ENCODE peak calls at places on chromosome X, in four cellular contexts. One of them, this sample, is unnamed.

GRCh38 chrX:150690126-150690525 is 3.1 kb upstream of the MTMR1 start:
- DNase-seq in stimulated activated CD8-positive, alpha-beta memory T cell treated with anti-CD3 and anti-CD28 coated beads, Interleukin-7, amount 100 ng/mL, for 1 hour: no peak
- DNase-seq in ecto neural progenitor cell: no peak
- DNase-seq in head of caudate nucleus: no peak
- DNase-seq in this sample: no peak

GRCh38 chrX:138710311-138710791 is 1.2 kb downstream of the FGF13 start:
- DNase-seq in stimulated activated CD8-positive, alpha-beta memory T cell treated with anti-CD3 and anti-CD28 coated beads, Interleukin-7, amount 100 ng/mL, for 1 hour: no peak
- DNase-seq in ecto neural progenitor cell: peak
- DNase-seq in head of caudate nucleus: peak
- DNase-seq in this sample: no peak

GRCh38 chrX:12360389-12360788 is 222.1 kb downstream of the FRMPD4 start:
- DNase-seq in head of caudate nucleus: no peak
- DNase-seq in ecto neural progenitor cell: no peak
- DNase-seq in stimulated activated CD8-positive, alpha-beta memory T cell treated with anti-CD3 and anti-CD28 coated beads, Interleukin-7, amount 100 ng/mL, for 1 hour: no peak
- DNase-seq in this sample: no peak

GRCh38 chrX:141879616-141880015 is 24.1 kb upstream of the MAGEC1 start:
- DNase-seq in stimulated activated CD8-positive, alpha-beta memory T cell treated with anti-CD3 and anti-CD28 coated beads, Interleukin-7, amount 100 ng/mL, for 1 hour: no peak
- DNase-seq in head of caudate nucleus: no peak
- DNase-seq in ecto neural progenitor cell: no peak
- DNase-seq in this sample: no peak

GRCh38 chrX:48165246-48165645 is 31.3 kb downstream of the SSX5 start:
- DNase-seq in ecto neural progenitor cell: no peak
- DNase-seq in head of caudate nucleus: no peak
- DNase-seq in stimulated activated CD8-positive, alpha-beta memory T cell treated with anti-CD3 and anti-CD28 coated beads, Interleukin-7, amount 100 ng/mL, for 1 hour: no peak
- DNase-seq in this sample: no peak

GRCh38 chrX:114162068-114162735 is 421.7 kb upstream of the HTR2C start:
- DNase-seq in head of caudate nucleus: no peak
- DNase-seq in stimulated activated CD8-positive, alpha-beta memory T cell treated with anti-CD3 and anti-CD28 coated beads, Interleukin-7, amount 100 ng/mL, for 1 hour: no peak
- DNase-seq in ecto neural progenitor cell: peak
- DNase-seq in this sample: no peak

GRCh38 chrX:1205681-1206611 is 6.5 kb downstream of the CRLF2 start:
- DNase-seq in ecto neural progenitor cell: peak
- DNase-seq in stimulated activated CD8-positive, alpha-beta memory T cell treated with anti-CD3 and anti-CD28 coated beads, Interleukin-7, amount 100 ng/mL, for 1 hour: no peak
- DNase-seq in head of caudate nucleus: no peak
- DNase-seq in this sample: no peak

GRCh38 chrX:78199851-78200250 is 60.4 kb upstream of the TAF9B start:
- DNase-seq in ecto neural progenitor cell: no peak
- DNase-seq in head of caudate nucleus: no peak
- DNase-seq in stimulated activated CD8-positive, alpha-beta memory T cell treated with anti-CD3 and anti-CD28 coated beads, Interleukin-7, amount 100 ng/mL, for 1 hour: no peak
- DNase-seq in this sample: no peak

GRCh38 chrX:63250253-63250868 is 100.8 kb downstream of the SPIN4 start:
- DNase-seq in ecto neural progenitor cell: no peak
- DNase-seq in stimulated activated CD8-positive, alpha-beta memory T cell treated with anti-CD3 and anti-CD28 coated beads, Interleukin-7, amount 100 ng/mL, for 1 hour: no peak
- DNase-seq in head of caudate nucleus: no peak
- DNase-seq in this sample: no peak

GRCh38 chrX:33109858-33110257 is 101.5 kb downstream of the DMD start:
- DNase-seq in stimulated activated CD8-positive, alpha-beta memory T cell treated with anti-CD3 and anti-CD28 coated beads, Interleukin-7, amount 100 ng/mL, for 1 hour: no peak
- DNase-seq in head of caudate nucleus: no peak
- DNase-seq in ecto neural progenitor cell: no peak
- DNase-seq in this sample: no peak

GRCh38 chrX:132393992-132394391 is 94.8 kb downstream of the MBNL3 start:
- DNase-seq in head of caudate nucleus: no peak
- DNase-seq in ecto neural progenitor cell: no peak
- DNase-seq in stimulated activated CD8-positive, alpha-beta memory T cell treated with anti-CD3 and anti-CD28 coated beads, Interleukin-7, amount 100 ng/mL, for 1 hour: no peak
- DNase-seq in this sample: no peak

GRCh38 chrX:10828640-10829039 is 208.3 kb upstream of the MID1 start:
- DNase-seq in head of caudate nucleus: no peak
- DNase-seq in stimulated activated CD8-positive, alpha-beta memory T cell treated with anti-CD3 and anti-CD28 coated beads, Interleukin-7, amount 100 ng/mL, for 1 hour: no peak
- DNase-seq in ecto neural progenitor cell: no peak
- DNase-seq in this sample: no peak

GRCh38 chrX:134936542-134936941 is 54.2 kb upstream of the SMIM10 start:
- DNase-seq in head of caudate nucleus: no peak
- DNase-seq in ecto neural progenitor cell: no peak
- DNase-seq in stimulated activated CD8-positive, alpha-beta memory T cell treated with anti-CD3 and anti-CD28 coated beads, Interleukin-7, amount 100 ng/mL, for 1 hour: no peak
- DNase-seq in this sample: no peak

GRCh38 chrX:21996872-21997271 is 35.3 kb upstream of the PHEX start:
- DNase-seq in stimulated activated CD8-positive, alpha-beta memory T cell treated with anti-CD3 and anti-CD28 coated beads, Interleukin-7, amount 100 ng/mL, for 1 hour: no peak
- DNase-seq in head of caudate nucleus: no peak
- DNase-seq in ecto neural progenitor cell: no peak
- DNase-seq in this sample: no peak

GRCh38 chrX:38103857-38104812 is 97.8 kb downstream of the SYTL5 start:
- DNase-seq in stimulated activated CD8-positive, alpha-beta memory T cell treated with anti-CD3 and anti-CD28 coated beads, Interleukin-7, amount 100 ng/mL, for 1 hour: no peak
- DNase-seq in ecto neural progenitor cell: no peak
- DNase-seq in head of caudate nucleus: no peak
- DNase-seq in this sample: no peak

GRCh38 chrX:40008841-40009461 is 88.8 kb downstream of the BCOR start:
- DNase-seq in ecto neural progenitor cell: peak
- DNase-seq in stimulated activated CD8-positive, alpha-beta memory T cell treated with anti-CD3 and anti-CD28 coated beads, Interleukin-7, amount 100 ng/mL, for 1 hour: no peak
- DNase-seq in head of caudate nucleus: peak
- DNase-seq in this sample: peak

GRCh38 chrX:6407541-6407940 is 127.4 kb downstream of the VCX3A start:
- DNase-seq in stimulated activated CD8-positive, alpha-beta memory T cell treated with anti-CD3 and anti-CD28 coated beads, Interleukin-7, amount 100 ng/mL, for 1 hour: no peak
- DNase-seq in ecto neural progenitor cell: no peak
- DNase-seq in head of caudate nucleus: no peak
- DNase-seq in this sample: no peak

GRCh38 chrX:1598876-1599790 is 7.7 kb downstream of the AKAP17A start:
- DNase-seq in head of caudate nucleus: no peak
- DNase-seq in ecto neural progenitor cell: no peak
- DNase-seq in stimulated activated CD8-positive, alpha-beta memory T cell treated with anti-CD3 and anti-CD28 coated beads, Interleukin-7, amount 100 ng/mL, for 1 hour: no peak
- DNase-seq in this sample: no peak

GRCh38 chrX:40773809-40774208 is 38.5 kb upstream of the MED14 start:
- DNase-seq in ecto neural progenitor cell: no peak
- DNase-seq in stimulated activated CD8-positive, alpha-beta memory T cell treated with anti-CD3 and anti-CD28 coated beads, Interleukin-7, amount 100 ng/mL, for 1 hour: no peak
- DNase-seq in head of caudate nucleus: no peak
- DNase-seq in this sample: no peak

GRCh38 chrX:42097491-42097890 is 174.1 kb upstream of the CASK start:
- DNase-seq in ecto neural progenitor cell: no peak
- DNase-seq in head of caudate nucleus: no peak
- DNase-seq in stimulated activated CD8-positive, alpha-beta memory T cell treated with anti-CD3 and anti-CD28 coated beads, Interleukin-7, amount 100 ng/mL, for 1 hour: no peak
- DNase-seq in this sample: no peak

GRCh38 chrX:31629195-31629594 is 557.4 kb upstream of the FTHL17 start:
- DNase-seq in head of caudate nucleus: no peak
- DNase-seq in stimulated activated CD8-positive, alpha-beta memory T cell treated with anti-CD3 and anti-CD28 coated beads, Interleukin-7, amount 100 ng/mL, for 1 hour: no peak
- DNase-seq in ecto neural progenitor cell: no peak
- DNase-seq in this sample: no peak

GRCh38 chrX:19673334-19674040 is 158.2 kb upstream of the MAP3K15 start:
- DNase-seq in head of caudate nucleus: no peak
- DNase-seq in ecto neural progenitor cell: no peak
- DNase-seq in stimulated activated CD8-positive, alpha-beta memory T cell treated with anti-CD3 and anti-CD28 coated beads, Interleukin-7, amount 100 ng/mL, for 1 hour: no peak
- DNase-seq in this sample: peak

GRCh38 chrX:129754266-129755024 is 15.7 kb downstream of the XPNPEP2 start:
- DNase-seq in ecto neural progenitor cell: peak
- DNase-seq in stimulated activated CD8-positive, alpha-beta memory T cell treated with anti-CD3 and anti-CD28 coated beads, Interleukin-7, amount 100 ng/mL, for 1 hour: no peak
- DNase-seq in head of caudate nucleus: no peak
- DNase-seq in this sample: no peak

GRCh38 chrX:25131055-25131454 is 115.3 kb upstream of the ARX start:
- DNase-seq in ecto neural progenitor cell: no peak
- DNase-seq in head of caudate nucleus: no peak
- DNase-seq in stimulated activated CD8-positive, alpha-beta memory T cell treated with anti-CD3 and anti-CD28 coated beads, Interleukin-7, amount 100 ng/mL, for 1 hour: no peak
- DNase-seq in this sample: no peak

GRCh38 chrX:72121381-72121780 is 10.3 kb downstream of the RTL5 start:
- DNase-seq in stimulated activated CD8-positive, alpha-beta memory T cell treated with anti-CD3 and anti-CD28 coated beads, Interleukin-7, amount 100 ng/mL, for 1 hour: no peak
- DNase-seq in head of caudate nucleus: peak
- DNase-seq in ecto neural progenitor cell: no peak
- DNase-seq in this sample: no peak

GRCh38 chrX:2819345-2820130 is 9.2 kb upstream of the GYG2 start:
- DNase-seq in ecto neural progenitor cell: no peak
- DNase-seq in head of caudate nucleus: no peak
- DNase-seq in stimulated activated CD8-positive, alpha-beta memory T cell treated with anti-CD3 and anti-CD28 coated beads, Interleukin-7, amount 100 ng/mL, for 1 hour: no peak
- DNase-seq in this sample: no peak

GRCh38 chrX:55163171-55163570 is 57.0 kb upstream of the PAGE5 start:
- DNase-seq in head of caudate nucleus: no peak
- DNase-seq in stimulated activated CD8-positive, alpha-beta memory T cell treated with anti-CD3 and anti-CD28 coated beads, Interleukin-7, amount 100 ng/mL, for 1 hour: no peak
- DNase-seq in ecto neural progenitor cell: no peak
- DNase-seq in this sample: no peak

GRCh38 chrX:5724123-5724522 is 504.5 kb downstream of the NLGN4X start:
- DNase-seq in head of caudate nucleus: no peak
- DNase-seq in stimulated activated CD8-positive, alpha-beta memory T cell treated with anti-CD3 and anti-CD28 coated beads, Interleukin-7, amount 100 ng/mL, for 1 hour: no peak
- DNase-seq in ecto neural progenitor cell: no peak
- DNase-seq in this sample: no peak

GRCh38 chrX:153734871-153735270 is 10.2 kb downstream of the ABCD1 start:
- DNase-seq in head of caudate nucleus: no peak
- DNase-seq in stimulated activated CD8-positive, alpha-beta memory T cell treated with anti-CD3 and anti-CD28 coated beads, Interleukin-7, amount 100 ng/mL, for 1 hour: no peak
- DNase-seq in ecto neural progenitor cell: no peak
- DNase-seq in this sample: no peak